ENCODE peak calls at places on chromosome 5, in seven cellular contexts. X is breast epithelium, G is DND-41, W is PC-3, F is astrocyte, M is Caco-2, C is psoas muscle. V is an unnamed sample.

GRCh38 chr5:159508344-159508743 is 178.1 kb upstream of the IL12B start:
- DNase-seq in X (no peak), M (no peak), F (no peak), G (no peak), C (no peak), W (no peak), V (peak; percentile 29)

GRCh38 chr5:99320461-99320860 is 391.7 kb upstream of the CHD1 start:
- DNase-seq in F (no peak), M (no peak), W (peak; percentile 45), C (no peak), G (no peak), X (no peak), V (no peak)

GRCh38 chr5:155103164-155103563 is 89.6 kb downstream of the KIF4B start:
- DNase-seq in M (no peak), F (peak; percentile 14), C (no peak), G (no peak), X (no peak), W (no peak), V (no peak)

GRCh38 chr5:119470851-119471451 is 18.7 kb downstream of the HSD17B4 start:
- DNase-seq in X (no peak), F (peak; percentile 26), W (peak; percentile 57), M (no peak), G (peak; percentile 47), C (no peak), V (no peak)

GRCh38 chr5:161399996-161400562 is 146.4 kb downstream of the GABRB2 start:
- DNase-seq in X (no peak), C (no peak), M (no peak), G (no peak), F (no peak), W (no peak), V (no peak)

GRCh38 chr5:7592910-7593309 is 197.0 kb downstream of the ADCY2 start:
- DNase-seq in F (no peak), G (peak; percentile 5), C (no peak), W (peak; percentile 29), M (no peak), X (no peak), V (no peak)

GRCh38 chr5:87243161-87243877 is 24.4 kb upstream of the RASA1 start:
- DNase-seq in X (no peak), F (peak; percentile 57), W (peak; percentile 42), G (no peak), C (no peak), M (no peak), V (peak; percentile 22)

GRCh38 chr5:14364576-14365472 is 216.8 kb upstream of the OTULINL start:
- DNase-seq in C (no peak), X (no peak), F (no peak), W (peak; percentile 64), G (peak; percentile 10), M (peak; percentile 60), V (no peak)

GRCh38 chr5:154092356-154092755 is 53.6 kb downstream of the MFAP3 start:
- DNase-seq in C (no peak), F (peak; percentile 37), X (no peak), G (no peak), M (no peak), W (no peak), V (no peak)

GRCh38 chr5:150404121-150404990 is 8.4 kb downstream of the CD74 start:
- DNase-seq in F (no peak), C (no peak), M (no peak), W (no peak), X (no peak), G (no peak), V (no peak)

GRCh38 chr5:142906863-142907671 is 136.9 kb downstream of the ARHGAP26 start:
- DNase-seq in W (peak; percentile 79), M (no peak), C (peak; percentile 21), F (peak; percentile 58), G (no peak), X (no peak), V (peak; percentile 41)

GRCh38 chr5:68086857-68087256 is 128.7 kb upstream of the PIK3R1 start:
- DNase-seq in M (no peak), C (no peak), G (no peak), W (no peak), F (peak; percentile 93), X (no peak), V (peak; percentile 23)

GRCh38 chr5:172795401-172795977 is 24.5 kb upstream of the DUSP1 start:
- DNase-seq in W (no peak), X (peak; percentile 74), C (peak; percentile 96), F (peak; percentile 95), M (no peak), G (no peak), V (peak; percentile 94)

GRCh38 chr5:88606626-88607025 is 276.4 kb downstream of the MEF2C start:
- DNase-seq in M (no peak), W (peak; percentile 74), G (no peak), F (no peak), X (no peak), C (no peak), V (no peak)

GRCh38 chr5:2006971-2007291 is 124.2 kb upstream of the IRX4 start:
- DNase-seq in M (no peak), G (no peak), W (no peak), C (no peak), F (no peak), X (no peak), V (no peak)

GRCh38 chr5:17012289-17012688 is 76.2 kb upstream of the MYO10 start:
- DNase-seq in X (no peak), C (no peak), F (peak; percentile 43), W (peak; percentile 98), G (no peak), M (no peak), V (no peak)

GRCh38 chr5:53480474-53481353 is at the start of gene FST:
- DNase-seq in W (no peak), F (peak; percentile 16), G (no peak), M (no peak), C (no peak), X (no peak), V (no peak)

GRCh38 chr5:73748510-73749410 is 122.8 kb downstream of the ARHGEF28 start:
- DNase-seq in G (no peak), F (peak; percentile 54), C (peak; percentile 16), M (no peak), X (no peak), W (no peak), V (no peak)

GRCh38 chr5:132259061-132259851 is 1.8 kb downstream of the PDLIM4 start:
- DNase-seq in M (peak; percentile 16), G (no peak), F (peak; percentile 91), C (peak; percentile 75), W (no peak), X (peak; percentile 87), V (no peak)

GRCh38 chr5:136033848-136034247 is 5.1 kb downstream of the TGFBI start:
- DNase-seq in M (no peak), W (no peak), C (no peak), G (no peak), F (no peak), X (no peak), V (no peak)

GRCh38 chr5:78747703-78748359 is 99.3 kb upstream of the LHFPL2 start:
- DNase-seq in M (peak; percentile 41), F (peak; percentile 93), G (no peak), W (no peak), X (no peak), C (no peak), V (no peak)

GRCh38 chr5:2736872-2737271 is 14.6 kb downstream of the IRX2 start:
- DNase-seq in M (no peak), C (no peak), X (no peak), F (no peak), G (no peak), W (no peak), V (no peak)

GRCh38 chr5:134787692-134788091 is 29.1 kb downstream of the DDX46 start:
- DNase-seq in X (no peak), F (no peak), M (no peak), W (no peak), C (no peak), G (no peak), V (no peak)

GRCh38 chr5:134784946-134785620 is 26.5 kb downstream of the DDX46 start:
- DNase-seq in F (peak; percentile 82), X (no peak), G (no peak), M (no peak), C (no peak), W (no peak), V (no peak)

GRCh38 chr5:134784241-134784920 is 25.8 kb downstream of the DDX46 start:
- DNase-seq in W (no peak), C (no peak), G (no peak), F (no peak), X (no peak), M (no peak), V (no peak)
- TF ChIP-seq CTCF in W (peak; percentile 38), C (no peak), G (peak; percentile 23), F (peak; percentile 11), X (no peak), M (peak; percentile 21), V (no peak)

GRCh38 chr5:168853972-168854371 is 274.8 kb upstream of the PANK3 start:
- DNase-seq in F (no peak), C (no peak), W (no peak), G (no peak), X (no peak), M (no peak), V (no peak)
- H3K27me3 ChIP-seq in F (peaks cover 9% of the 10 kb centered on the region), C (no peaks in the 10 kb centered on the region), W (peaks cover 85% of the 10 kb centered on the region), G (no peaks in the 10 kb centered on the region), X (no peaks in the 10 kb centered on the region), M (no peaks in the 10 kb centered on the region), V (no peaks in the 10 kb centered on the region)

DNA sequence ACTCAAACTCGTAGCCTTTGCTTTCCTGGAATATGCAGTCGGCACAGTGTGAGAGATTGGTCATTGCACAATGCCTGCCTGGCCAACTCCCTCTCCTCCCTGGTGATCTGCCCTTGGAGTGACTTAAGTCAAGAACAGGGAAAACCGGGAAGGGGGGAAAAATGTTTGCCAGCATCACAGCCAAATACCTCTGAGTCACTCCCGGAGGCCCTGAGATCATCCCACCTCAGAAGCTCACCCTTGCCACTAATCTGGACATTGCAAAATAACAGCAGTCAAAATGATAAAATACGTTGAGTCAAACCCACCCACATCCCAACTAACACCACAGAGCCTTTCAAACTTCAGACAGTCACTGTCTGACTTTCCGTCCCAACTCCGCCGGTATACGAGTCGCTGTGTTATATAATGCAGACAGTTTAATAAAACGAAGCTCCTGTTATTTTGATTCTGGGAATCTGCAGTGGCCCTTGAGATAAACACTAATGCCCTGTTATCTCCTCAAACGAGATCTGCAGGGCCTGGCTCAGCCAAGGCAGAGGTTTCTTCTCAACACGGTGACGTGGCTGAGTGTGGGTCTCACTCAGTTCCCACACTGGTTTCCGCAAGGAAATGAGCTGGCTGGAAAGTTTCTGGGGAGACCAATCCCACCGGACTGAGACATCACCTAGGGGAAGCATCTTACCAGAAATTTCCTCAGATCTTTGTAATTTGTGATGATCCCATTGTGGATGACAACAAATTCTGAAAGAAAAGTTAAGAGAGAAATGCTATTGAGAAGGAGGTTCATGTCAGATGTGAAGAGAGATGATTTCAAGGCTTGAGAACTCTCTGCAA is 22.1 kb downstream of the GFPT2 start:
- DNase-seq in M (no peak), G (no peak), W (peak; percentile 95), F (peak; percentile 100), X (peak; percentile 42), C (peak; percentile 76), V (peak; percentile 78)
- TF ChIP-seq CTCF in M (no peak), G (no peak), W (no peak), F (no peak), X (no peak), C (no peak), V (no peak)

GRCh38 chr5:107485184-107485583 is 185.6 kb downstream of the EFNA5 start:
- DNase-seq in W (no peak), F (no peak), M (no peak), C (no peak), G (no peak), X (no peak), V (no peak)
- H3K27me3 ChIP-seq in W (no peaks in the 10 kb centered on the region), F (no peaks in the 10 kb centered on the region), M (no peaks in the 10 kb centered on the region), C (no peaks in the 10 kb centered on the region), G (no peaks in the 10 kb centered on the region), X (no peaks in the 10 kb centered on the region), V (no peaks in the 10 kb centered on the region)

V was measured in gastrocnemius medialis.